ENCODE peak calls at places on chromosomes 12 and 14, in seven cellular contexts. U is hepatocyte, S is endothelial cell of umbilical vein, O is H9, T is IMR-90, C is GM23338, Y is GM12878. F is an unnamed sample.

GRCh38 chr12:1995205-1995896 is 8.9 kb downstream of the DCP1B start:
- DNase-seq in U (no peak), S (no peak), O (no peak), T (no peak), C (no peak), Y (peak; percentile 30), F (no peak)

GRCh38 chr12:32947203-32947795 is 50.7 kb upstream of the PKP2 start:
- DNase-seq in U (peak; percentile 56), S (no peak), O (no peak), T (no peak), C (peak; percentile 61), Y (no peak), F (peak; percentile 72)

GRCh38 chr12:100346660-100347059 is 10.2 kb upstream of the SLC17A8 start:
- DNase-seq in U (no peak), S (no peak), O (no peak), T (peak; percentile 39), C (no peak), Y (no peak), F (peak; percentile 26)

GRCh38 chr14:37035401-37035800 is 137.0 kb downstream of the SLC25A21 start:
- DNase-seq in U (no peak), S (peak; percentile 91), O (no peak), T (no peak), C (no peak), Y (no peak), F (no peak)

GRCh38 chr12:42859612-42860011 is 270.1 kb upstream of the PRICKLE1 start:
- DNase-seq in U (no peak), S (no peak), O (no peak), T (peak; percentile 8), C (no peak), Y (no peak), F (no peak)

GRCh38 chr12:88111074-88111652 is 30.7 kb downstream of the CEP290 start:
- DNase-seq in U (peak; percentile 44), S (peak; percentile 67), O (no peak), T (peak; percentile 56), C (peak; percentile 57), Y (peak; percentile 2), F (peak; percentile 76)

GRCh38 chr12:21939435-21939834 is 1.8 kb downstream of the ABCC9 start:
- DNase-seq in U (no peak), S (no peak), O (no peak), T (no peak), C (peak; percentile 30), Y (no peak), F (no peak)

GRCh38 chr14:92677087-92677668 is 71.2 kb downstream of the LGMN start:
- DNase-seq in U (no peak), S (no peak), O (no peak), T (no peak), C (no peak), Y (peak; percentile 99), F (no peak)

GRCh38 chr14:104137297-104138097 is 890 bp upstream of the KIF26A start:
- DNase-seq in U (peak; percentile 85), S (peak; percentile 51), O (peak; percentile 84), T (peak; percentile 4), C (peak; percentile 81), Y (no peak), F (peak; percentile 56)

GRCh38 chr14:63759454-63759853 is 31.6 kb upstream of the SGPP1 start:
- DNase-seq in U (no peak), S (no peak), O (no peak), T (peak; percentile 7), C (no peak), Y (peak; percentile 38), F (no peak)

GRCh38 chr12:12349711-12350665 is at the start of gene MANSC1:
- DNase-seq in U (peak; percentile 79), S (peak; percentile 64), O (peak; percentile 84), T (peak; percentile 28), C (peak; percentile 86), Y (no peak), F (peak; percentile 58)

GRCh38 chr14:104732931-104733681 is 9.1 kb downstream of the ADSS1 start:
- DNase-seq in U (no peak), S (no peak), O (no peak), T (no peak), C (no peak), Y (no peak), F (peak; percentile 33)

GRCh38 chr12:92199846-92200576 is 54.4 kb upstream of the BTG1 start:
- DNase-seq in U (no peak), S (peak; percentile 35), O (no peak), T (peak; percentile 6), C (no peak), Y (no peak), F (no peak)

GRCh38 chr12:112159146-112159541 is 33.8 kb downstream of the TRAFD1 start:
- DNase-seq in U (no peak), S (no peak), O (no peak), T (no peak), C (no peak), Y (no peak), F (no peak)

GRCh38 chr14:61710853-61711817 is 15.8 kb downstream of the HIF1A start:
- DNase-seq in U (no peak), S (peak; percentile 64), O (no peak), T (no peak), C (no peak), Y (no peak), F (peak; percentile 82)

GRCh38 chr14:33576014-33576413 is 374.9 kb downstream of the EGLN3 start:
- DNase-seq in U (no peak), S (no peak), O (no peak), T (no peak), C (no peak), Y (no peak), F (no peak)

GRCh38 chr12:57842342-57843294 is 3.9 kb downstream of the CTDSP2 start:
- DNase-seq in U (peak; percentile 61), S (no peak), O (peak; percentile 79), T (peak; percentile 29), C (peak; percentile 85), Y (no peak), F (no peak)

DNA sequence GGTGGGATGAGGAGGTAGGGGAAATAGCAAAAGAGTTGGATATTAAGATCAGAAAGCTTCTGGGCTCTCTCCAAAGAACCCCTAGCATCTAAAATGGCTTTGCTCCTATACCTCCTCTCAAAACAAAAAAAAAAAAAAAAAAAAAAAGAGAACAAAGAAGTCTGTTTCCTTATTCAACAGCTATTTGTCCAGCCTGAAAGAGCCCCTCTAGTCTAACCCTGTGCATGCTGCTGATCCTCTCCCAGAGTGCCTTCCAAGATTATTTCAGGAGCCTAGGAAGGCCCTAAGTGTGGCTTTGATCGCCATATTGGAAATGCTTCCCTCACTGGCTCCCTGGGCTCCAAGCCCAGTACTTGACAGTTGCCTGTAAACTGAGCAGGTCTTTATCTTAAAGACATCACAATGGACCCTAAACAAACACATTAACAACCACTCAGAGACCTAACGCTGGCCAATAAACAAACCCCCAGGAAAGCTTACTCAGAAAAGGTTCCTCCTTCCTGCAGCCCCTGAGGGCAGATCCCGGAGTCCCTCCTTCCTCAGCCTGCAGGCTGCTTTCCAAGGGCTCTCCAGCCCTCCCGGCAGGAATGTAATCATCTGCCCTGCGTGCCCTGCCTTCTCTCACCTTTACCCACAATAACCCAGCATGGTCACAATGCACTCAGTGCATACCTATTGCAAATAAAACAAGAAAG is 17.4 kb upstream of the COL2A1 start:
- DNase-seq in U (peak; percentile 53), S (no peak), O (peak; percentile 96), T (no peak), C (peak; percentile 94), Y (no peak), F (peak; percentile 98)
- H2AFZ ChIP-seq in U (no peak overlapping the region), S (no peak overlapping the region), O (no peak overlapping the region), T (no peak overlapping the region), C (no peak overlapping the region), Y (no peak overlapping the region), F (no peak overlapping the region)

GRCh38 chr14:56554301-56554700 is 25.3 kb upstream of the TMEM260 start:
- DNase-seq in U (no peak), S (no peak), O (no peak), T (no peak), C (no peak), Y (no peak), F (no peak)

GRCh38 chr14:56561586-56561985 is 18.0 kb upstream of the TMEM260 start:
- DNase-seq in U (no peak), S (no peak), O (no peak), T (no peak), C (no peak), Y (no peak), F (no peak)

GRCh38 chr14:56552615-56553014 is 27.0 kb upstream of the TMEM260 start:
- DNase-seq in U (no peak), S (no peak), O (peak; percentile 51), T (no peak), C (peak; percentile 68), Y (no peak), F (no peak)

GRCh38 chr14:56555921-56556570 is 23.6 kb upstream of the TMEM260 start:
- DNase-seq in U (peak; percentile 54), S (peak; percentile 46), O (no peak), T (peak; percentile 43), C (peak; percentile 79), Y (no peak), F (peak; percentile 86)
- H2AFZ ChIP-seq in U (no peak overlapping the region), S (no peak overlapping the region), O (no peak overlapping the region), T (no peak overlapping the region), C (peak overlapping the region; percentile 0), Y (no peak overlapping the region), F (no peak overlapping the region)

GRCh38 chr14:93824076-93824475 is 35.8 kb upstream of the PRIMA1 start:
- DNase-seq in U (no peak), S (no peak), O (no peak), T (no peak), C (no peak), Y (no peak), F (no peak)
- H2AFZ ChIP-seq in U (no peak overlapping the region), S (no peak overlapping the region), O (no peak overlapping the region), T (no peak overlapping the region), C (no peak overlapping the region), Y (no peak overlapping the region), F (no peak overlapping the region)

DNA sequence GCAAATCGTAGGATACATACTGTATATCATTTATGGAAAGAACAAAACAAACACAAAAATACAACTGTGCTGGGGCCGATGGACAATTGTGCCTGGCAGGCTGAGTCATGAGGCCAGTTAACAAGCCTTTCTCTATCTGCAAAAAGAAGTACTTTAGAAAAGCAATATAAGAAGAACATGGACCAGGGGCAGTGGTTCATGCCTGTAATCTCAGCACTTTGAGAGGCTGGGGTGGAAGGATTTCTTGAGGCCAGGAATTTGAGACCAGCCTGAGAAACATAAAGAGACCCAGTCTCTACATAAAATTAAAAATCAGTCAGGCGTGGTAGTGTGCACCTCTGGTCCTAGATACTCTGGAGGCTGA is 13.8 kb upstream of the CD27 start:
- DNase-seq in U (no peak), S (no peak), O (no peak), T (peak; percentile 29), C (no peak), Y (no peak), F (no peak)
- H2AFZ ChIP-seq in U (no peak overlapping the region), S (peak overlapping the region; percentile 94), O (no peak overlapping the region), T (peak overlapping the region; percentile 56), C (peak overlapping the region; percentile 61), Y (peak overlapping the region; percentile 11), F (peak overlapping the region; percentile 50)

F was measured in PC-3.